ENCODE peak calls at places on chromosomes 16 and 17, in four cellular contexts. One of them, this sample, is unnamed.

GRCh38 chr16:25063102-25063501 is 47.9 kb upstream of the ARHGAP17 start:
- DNase-seq in endodermal cell: no peak
- DNase-seq in mesothelial cell of epicardium: no peak
- DNase-seq in CD14-positive monocyte: no peak
- DNase-seq in this sample: no peak

GRCh38 chr16:57245472-57246113 is 534 bp downstream of the ARL2BP start:
- DNase-seq in endodermal cell: no peak
- DNase-seq in mesothelial cell of epicardium: no peak
- DNase-seq in CD14-positive monocyte: no peak
- DNase-seq in this sample: peak

GRCh38 chr17:81040791-81041337 is 5.9 kb downstream of the BAIAP2 start:
- DNase-seq in endodermal cell: peak
- DNase-seq in mesothelial cell of epicardium: no peak
- DNase-seq in CD14-positive monocyte: no peak
- DNase-seq in this sample: peak

GRCh38 chr17:58265266-58265665 is 15.5 kb downstream of the MPO start:
- DNase-seq in endodermal cell: no peak
- DNase-seq in mesothelial cell of epicardium: no peak
- DNase-seq in CD14-positive monocyte: no peak
- DNase-seq in this sample: no peak

GRCh38 chr16:46857261-46857962 is 26.4 kb upstream of the C16orf87 start:
- DNase-seq in endodermal cell: no peak
- DNase-seq in mesothelial cell of epicardium: no peak
- DNase-seq in CD14-positive monocyte: no peak
- DNase-seq in this sample: peak

GRCh38 chr16:35140293-35140986 is 1681.0 kb downstream of the TP53TG3F start:
- DNase-seq in endodermal cell: no peak
- DNase-seq in mesothelial cell of epicardium: no peak
- DNase-seq in CD14-positive monocyte: no peak
- DNase-seq in this sample: no peak

GRCh38 chr16:69833357-69833781 is 71.2 kb downstream of the WWP2 start:
- DNase-seq in endodermal cell: no peak
- DNase-seq in mesothelial cell of epicardium: no peak
- DNase-seq in CD14-positive monocyte: no peak
- DNase-seq in this sample: no peak

GRCh38 chr16:11768850-11769249 is 26.2 kb upstream of the TXNDC11 start:
- DNase-seq in endodermal cell: no peak
- DNase-seq in mesothelial cell of epicardium: no peak
- DNase-seq in CD14-positive monocyte: no peak
- DNase-seq in this sample: no peak

GRCh38 chr17:48470388-48471034 is 40.5 kb upstream of the SKAP1 start:
- DNase-seq in endodermal cell: no peak
- DNase-seq in mesothelial cell of epicardium: no peak
- DNase-seq in CD14-positive monocyte: no peak
- DNase-seq in this sample: no peak

GRCh38 chr16:11462861-11463260 is 117.6 kb downstream of the RMI2 start:
- DNase-seq in endodermal cell: no peak
- DNase-seq in mesothelial cell of epicardium: no peak
- DNase-seq in CD14-positive monocyte: no peak
- DNase-seq in this sample: no peak

GRCh38 chr17:7484964-7485377 is 805 bp downstream of the POLR2A start:
- DNase-seq in endodermal cell: no peak
- DNase-seq in mesothelial cell of epicardium: no peak
- DNase-seq in CD14-positive monocyte: no peak
- DNase-seq in this sample: no peak

GRCh38 chr16:10242916-10243315 is 60.7 kb upstream of the GRIN2A start:
- DNase-seq in endodermal cell: no peak
- DNase-seq in mesothelial cell of epicardium: no peak
- DNase-seq in CD14-positive monocyte: no peak
- DNase-seq in this sample: no peak

GRCh38 chr17:1643293-1643998 is 2.1 kb downstream of the SCARF1 start:
- DNase-seq in endodermal cell: peak
- DNase-seq in mesothelial cell of epicardium: peak
- DNase-seq in CD14-positive monocyte: no peak
- DNase-seq in this sample: peak

This sample was measured in iPS-NIHi11.